ENCODE peak calls at places on chromosome 14, in six cellular contexts. D, I, Z, J, U and C are unnamed samples. For H3K27me3, the result is how much of the 10 kb centered on the place peaks cover.

GRCh38 chr14:61752626-61753025 is 9.6 kb upstream of the SNAPC1 start:
- DNase-seq in D (peak), I (no peak), Z (no peak), J (no peak), U (no peak), C (no peak)

GRCh38 chr14:88322505-88323085 is 474 bp downstream of the KCNK10 start:
- DNase-seq in D (no peak), I (no peak), Z (no peak), J (peak), U (no peak), C (no peak)

GRCh38 chr14:40417777-40418401 is 985.7 kb upstream of the FBXO33 start:
- DNase-seq in D (no peak), I (no peak), Z (no peak), J (peak), U (peak), C (no peak)

GRCh38 chr14:36555998-36556743 is 26.2 kb downstream of the NKX2-8 start:
- DNase-seq in D (no peak), I (no peak), Z (no peak), J (no peak), U (no peak), C (no peak)

GRCh38 chr14:48584031-48584430 is 908.6 kb upstream of the MDGA2 start:
- DNase-seq in D (no peak), I (no peak), Z (no peak), J (no peak), U (no peak), C (no peak)

GRCh38 chr14:82009076-82009475 is 475.4 kb upstream of the SEL1L start:
- DNase-seq in D (no peak), I (no peak), Z (no peak), J (peak), U (no peak), C (no peak)

GRCh38 chr14:102474934-102475333 is 34.6 kb downstream of the ANKRD9 start:
- DNase-seq in D (no peak), I (no peak), Z (no peak), J (no peak), U (no peak), C (peak)

GRCh38 chr14:101527987-101528386 is 33.3 kb upstream of the DIO3 start:
- DNase-seq in D (no peak), I (no peak), Z (no peak), J (no peak), U (no peak), C (no peak)

GRCh38 chr14:96247031-96247430 is 9.0 kb upstream of the BDKRB1 start:
- DNase-seq in D (no peak), I (no peak), Z (no peak), J (no peak), U (no peak), C (peak)

GRCh38 chr14:105591052-105591451 is 64.7 kb downstream of the TMEM121 start:
- DNase-seq in D (no peak), I (no peak), Z (no peak), J (no peak), U (no peak), C (no peak)

GRCh38 chr14:76473381-76474263 is 97.7 kb downstream of the ESRRB start:
- DNase-seq in D (no peak), I (no peak), Z (no peak), J (peak), U (peak), C (peak)

GRCh38 chr14:74510211-74510931 is 16.8 kb downstream of the ISCA2 start:
- DNase-seq in D (no peak), I (no peak), Z (no peak), J (peak), U (peak), C (peak)
- H3K27ac ChIP-seq in D (no peak), I (no peak), Z (peak), J (no peak), U (no peak), C (no peak)

GRCh38 chr14:72094844-72095582 is 162.8 kb downstream of the RGS6 start:
- DNase-seq in D (no peak), I (no peak), Z (no peak), J (no peak), U (no peak), C (no peak)
- H3K27me3 ChIP-seq in D (half or more), I (under half), Z (under half), J (under half), U (under half), C (under half)

DNA sequence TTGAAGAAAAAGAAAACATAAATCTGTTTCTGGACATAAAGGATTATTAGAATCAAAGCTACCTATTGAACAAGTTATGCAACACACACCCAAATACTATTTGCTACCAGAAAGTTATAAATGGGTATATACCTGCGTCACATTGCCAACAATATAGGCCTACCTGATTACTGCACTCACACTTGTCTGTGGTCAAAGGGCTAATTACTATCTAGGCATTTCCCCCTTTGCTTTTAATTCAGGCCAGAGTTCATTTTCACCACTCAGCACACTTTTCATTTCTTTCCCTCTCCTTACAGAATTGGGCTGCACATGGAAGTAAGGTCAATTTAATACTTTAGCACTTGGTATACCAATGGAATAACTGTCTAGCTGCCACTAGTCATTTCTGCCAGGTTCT is 1.7 kb downstream of the SOS2 start:
- DNase-seq in D (no peak), I (no peak), Z (no peak), J (no peak), U (no peak), C (no peak)
- H3K27ac ChIP-seq in D (no peak), I (peak), Z (peak), J (no peak), U (no peak), C (peak)

GRCh38 chr14:69489495-69489894 is 5.0 kb downstream of the PLEKHD1 start:
- DNase-seq in D (no peak), I (no peak), Z (no peak), J (no peak), U (no peak), C (peak)
- H3K27me3 ChIP-seq in D (under half), I (under half), Z (under half), J (half or more), U (under half), C (under half)

GRCh38 chr14:24426912-24427536 is 2.4 kb downstream of the CBLN3 start:
- DNase-seq in D (no peak), I (no peak), Z (no peak), J (no peak), U (peak), C (no peak)
- H3K27ac ChIP-seq in D (no peak), I (no peak), Z (no peak), J (no peak), U (no peak), C (no peak)